ENCODE peak calls at places on chromosomes 16 and 17, in four cellular contexts. One of them, this sample, is unnamed.
A peak's percentile ranks its signal among the peaks of the same experiment; 100 is the strongest.

GRCh38 chr17:37067555-37068111 is 118.9 kb downstream of the AATF start:
- DNase-seq in AG09319: peak; percentile 62
- DNase-seq in AG04450: peak; percentile 38
- DNase-seq in GM20000: no peak
- DNase-seq in this sample: no peak

GRCh38 chr16:35636831-35637230 is 2177.4 kb downstream of the TP53TG3F start:
- DNase-seq in AG09319: no peak
- DNase-seq in AG04450: no peak
- DNase-seq in GM20000: no peak
- DNase-seq in this sample: no peak

GRCh38 chr16:82059161-82059982 is 24.3 kb downstream of the HSD17B2 start:
- DNase-seq in GM20000: no peak
- DNase-seq in AG04450: no peak
- DNase-seq in AG09319: no peak
- DNase-seq in this sample: no peak

GRCh38 chr17:3687949-3688614 is 7.9 kb downstream of the P2RX5 start:
- DNase-seq in AG09319: no peak
- DNase-seq in AG04450: no peak
- DNase-seq in GM20000: peak; percentile 53
- DNase-seq in this sample: no peak

GRCh38 chr16:12097523-12098428 is 121.2 kb downstream of the SNX29 start:
- DNase-seq in GM20000: no peak
- DNase-seq in AG09319: peak; percentile 76
- DNase-seq in AG04450: peak; percentile 65
- DNase-seq in this sample: no peak

GRCh38 chr16:31477220-31478216 is 5.4 kb upstream of the SLC5A2 start:
- DNase-seq in AG09319: no peak
- DNase-seq in AG04450: no peak
- DNase-seq in GM20000: peak; percentile 77
- DNase-seq in this sample: peak; percentile 67

GRCh38 chr16:3113765-3114479 is 1.5 kb downstream of the ZNF205 start:
- DNase-seq in GM20000: no peak
- DNase-seq in AG04450: no peak
- DNase-seq in AG09319: no peak
- DNase-seq in this sample: no peak

GRCh38 chr17:66569572-66569971 is 265.3 kb upstream of the CACNG5 start:
- DNase-seq in GM20000: no peak
- DNase-seq in AG04450: no peak
- DNase-seq in AG09319: no peak
- DNase-seq in this sample: no peak

GRCh38 chr16:55408656-55409055 is 70.3 kb upstream of the MMP2 start:
- DNase-seq in AG09319: no peak
- DNase-seq in GM20000: no peak
- DNase-seq in AG04450: no peak
- DNase-seq in this sample: no peak

GRCh38 chr17:65973237-65973636 is 218.7 kb downstream of the CEP112 start:
- DNase-seq in GM20000: no peak
- DNase-seq in AG09319: no peak
- DNase-seq in AG04450: no peak
- DNase-seq in this sample: no peak

GRCh38 chr17:76515291-76515949 is 14.2 kb upstream of the RHBDF2 start:
- DNase-seq in AG09319: peak; percentile 99
- DNase-seq in GM20000: peak; percentile 65
- DNase-seq in AG04450: peak; percentile 65
- DNase-seq in this sample: no peak

GRCh38 chr16:27374794-27375499 is 27.0 kb upstream of the IL21R start:
- DNase-seq in AG04450: peak; percentile 55
- DNase-seq in GM20000: peak; percentile 76
- DNase-seq in AG09319: no peak
- DNase-seq in this sample: peak; percentile 34

GRCh38 chr16:66267287-66268137 is 99.0 kb upstream of the CDH5 start:
- DNase-seq in AG04450: no peak
- DNase-seq in GM20000: no peak
- DNase-seq in AG09319: no peak
- DNase-seq in this sample: no peak

GRCh38 chr16:66265556-66266133 is 100.8 kb upstream of the CDH5 start:
- DNase-seq in AG09319: no peak
- DNase-seq in GM20000: no peak
- DNase-seq in AG04450: no peak
- DNase-seq in this sample: no peak

GRCh38 chr16:66264311-66265105 is 102.0 kb upstream of the CDH5 start:
- DNase-seq in GM20000: no peak
- DNase-seq in AG04450: no peak
- DNase-seq in AG09319: no peak
- DNase-seq in this sample: no peak

GRCh38 chr16:66265106-66265415 is 101.4 kb upstream of the CDH5 start:
- DNase-seq in AG04450: no peak
- DNase-seq in AG09319: no peak
- DNase-seq in GM20000: no peak
- DNase-seq in this sample: no peak

DNA sequence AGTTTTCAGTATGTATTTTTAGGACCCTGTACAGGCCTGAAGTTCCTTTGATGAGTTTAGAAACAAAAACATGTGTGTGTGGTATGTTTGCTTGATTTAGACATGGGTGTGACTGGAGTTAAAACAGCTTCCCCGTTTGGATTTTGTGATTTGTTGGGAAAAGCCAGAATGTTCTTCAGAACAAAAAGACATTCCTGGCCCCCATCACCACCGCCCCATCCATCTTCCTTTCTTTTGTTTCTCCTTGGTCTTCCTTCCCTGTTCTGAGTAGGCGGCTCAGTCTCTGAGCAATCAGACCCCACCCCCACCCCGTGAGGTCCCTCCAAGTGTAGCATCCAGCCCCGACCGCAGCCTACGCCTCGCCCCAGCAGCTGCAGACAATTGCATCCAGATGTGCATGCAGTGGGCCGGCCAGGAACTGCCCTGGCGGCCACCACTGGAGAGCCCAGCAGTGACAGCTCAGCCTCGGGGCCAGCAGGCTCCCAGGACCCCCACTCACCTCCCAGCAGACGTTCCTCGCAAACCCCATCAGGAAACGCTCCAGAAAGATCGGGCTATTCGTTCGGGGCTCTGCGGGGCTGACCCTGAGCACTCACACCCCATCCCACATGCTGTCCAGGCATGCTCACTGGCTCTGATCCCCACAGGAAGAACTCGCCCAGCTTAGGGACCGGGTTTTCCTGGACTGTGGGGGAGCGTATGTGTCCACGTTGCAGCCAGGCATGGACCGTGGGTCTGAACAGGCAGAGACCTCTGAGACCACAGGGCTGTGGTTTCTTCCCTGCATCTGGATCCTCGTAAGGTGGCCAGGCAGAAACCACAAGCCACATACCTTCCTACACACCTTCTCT is 99.8 kb upstream of the CDH5 start:
- DNase-seq in AG04450: peak; percentile 92
- DNase-seq in AG09319: peak; percentile 90
- DNase-seq in GM20000: no peak
- DNase-seq in this sample: no peak
- TF ChIP-seq CTCF in AG04450: peak; percentile 33
- TF ChIP-seq CTCF in AG09319: peak; percentile 30
- TF ChIP-seq CTCF in GM20000: no peak
- TF ChIP-seq CTCF in this sample: no peak

DNA sequence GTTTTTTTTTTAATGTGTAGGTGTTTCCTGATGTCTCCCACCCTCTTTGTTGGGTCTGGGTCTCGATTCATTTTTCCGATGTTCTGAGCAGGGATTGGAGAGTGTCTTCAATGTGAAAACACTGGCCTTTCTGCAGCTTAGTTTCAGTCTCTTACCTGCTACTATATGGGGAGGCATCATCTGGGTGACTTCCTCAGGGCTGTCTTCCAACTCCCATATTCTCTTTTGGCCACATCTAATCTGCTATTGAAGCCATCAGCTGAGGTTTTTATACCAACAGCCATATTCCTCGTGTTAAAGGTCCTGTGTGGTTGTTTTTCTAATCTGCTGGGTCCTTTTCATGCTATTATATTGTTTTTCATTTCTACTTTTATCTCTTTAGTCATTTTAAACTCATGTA is 13.2 kb upstream of the SSTR5 start:
- DNase-seq in GM20000: no peak
- DNase-seq in AG04450: no peak
- DNase-seq in AG09319: no peak
- DNase-seq in this sample: no peak
- TF ChIP-seq CTCF in GM20000: no peak
- TF ChIP-seq CTCF in AG04450: no peak
- TF ChIP-seq CTCF in AG09319: no peak
- TF ChIP-seq CTCF in this sample: no peak

DNA sequence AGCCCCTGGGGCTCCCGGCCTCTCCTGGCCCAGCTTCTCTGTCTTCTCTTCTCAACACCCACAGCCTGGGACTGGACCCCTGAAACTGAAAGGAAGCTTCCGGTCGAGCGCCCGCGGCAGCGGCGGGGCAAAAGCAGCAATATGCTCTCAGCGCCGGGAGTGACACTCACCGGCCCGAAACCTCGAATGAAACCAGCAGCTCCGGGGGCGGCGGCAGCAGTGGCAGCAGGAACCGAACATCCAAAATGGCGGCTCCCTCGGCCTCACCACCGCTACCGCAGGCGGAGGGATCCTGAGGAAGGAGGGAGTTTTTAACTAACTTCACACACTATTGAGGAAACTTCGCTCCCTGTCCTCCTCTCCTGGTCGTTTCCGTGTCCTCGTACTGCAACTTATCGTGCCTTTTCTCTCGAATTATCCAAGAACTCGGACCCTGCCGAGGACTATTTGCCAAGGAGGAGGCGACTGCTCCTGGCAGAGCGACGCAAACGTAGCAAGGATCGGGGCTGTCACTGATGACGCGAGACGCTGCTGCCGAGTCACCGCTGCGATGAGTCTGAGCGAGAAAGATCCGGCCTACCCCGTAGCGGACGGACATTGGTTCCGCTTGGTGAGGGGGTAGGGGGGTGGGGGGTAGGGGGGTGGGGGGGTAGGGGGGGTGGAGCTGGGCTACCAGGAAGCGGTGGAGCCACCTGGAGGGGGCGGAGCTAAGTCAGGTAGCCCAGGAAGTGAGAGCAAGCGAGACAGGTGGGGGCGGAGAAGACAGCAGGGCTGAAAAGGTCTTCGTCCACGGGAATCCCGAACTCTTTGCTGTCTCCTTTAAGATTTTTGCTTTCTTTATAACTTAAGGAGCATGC is at the start of gene AP1G1:
- DNase-seq in AG09319: peak; percentile 98
- DNase-seq in AG04450: peak; percentile 96
- DNase-seq in GM20000: peak; percentile 92
- DNase-seq in this sample: peak; percentile 86
- TF ChIP-seq CTCF in AG09319: no peak
- TF ChIP-seq CTCF in AG04450: no peak
- TF ChIP-seq CTCF in GM20000: no peak
- TF ChIP-seq CTCF in this sample: no peak

GRCh38 chr17:34725740-34726139 is 146.4 kb downstream of the TMEM132E start:
- DNase-seq in AG04450: no peak
- DNase-seq in AG09319: no peak
- DNase-seq in GM20000: no peak
- DNase-seq in this sample: no peak
- TF ChIP-seq CTCF in AG04450: no peak
- TF ChIP-seq CTCF in AG09319: no peak
- TF ChIP-seq CTCF in GM20000: no peak
- TF ChIP-seq CTCF in this sample: no peak

This sample was measured in progenitor cell of endocrine pancreas.